ENCODE peak calls at places on chromosome 20, in nine cellular contexts. One of them, this sample, is unnamed.

GRCh38 chr20:46505501-46505900 is 7.9 kb downstream of the ZNF334 start:
- DNase-seq in H54: no peak
- DNase-seq in GM04503: no peak
- DNase-seq in NAMALWA: no peak
- DNase-seq in iPS-NIHi11: no peak
- DNase-seq in kidney: no peak
- DNase-seq in uterus: no peak
- DNase-seq in CD8-positive, alpha-beta memory T cell: no peak
- DNase-seq in stimulated activated CD4-positive, alpha-beta T cell treated with anti-CD3 and anti-CD28 coated beads, TNF-alpha, amount 100 ng/mL, for 1 hour: no peak
- DNase-seq in this sample: no peak

GRCh38 chr20:1083431-1084080 is 34.8 kb upstream of the PSMF1 start:
- DNase-seq in GM04503: no peak
- DNase-seq in uterus: no peak
- DNase-seq in stimulated activated CD4-positive, alpha-beta T cell treated with anti-CD3 and anti-CD28 coated beads, TNF-alpha, amount 100 ng/mL, for 1 hour: no peak
- DNase-seq in NAMALWA: peak; percentile 40
- DNase-seq in CD8-positive, alpha-beta memory T cell: no peak
- DNase-seq in H54: no peak
- DNase-seq in iPS-NIHi11: no peak
- DNase-seq in kidney: no peak
- DNase-seq in this sample: no peak

GRCh38 chr20:34753706-34754461 is 49.7 kb downstream of the TP53INP2 start:
- DNase-seq in stimulated activated CD4-positive, alpha-beta T cell treated with anti-CD3 and anti-CD28 coated beads, TNF-alpha, amount 100 ng/mL, for 1 hour: no peak
- DNase-seq in H54: no peak
- DNase-seq in GM04503: peak; percentile 35
- DNase-seq in NAMALWA: no peak
- DNase-seq in CD8-positive, alpha-beta memory T cell: no peak
- DNase-seq in kidney: no peak
- DNase-seq in uterus: no peak
- DNase-seq in iPS-NIHi11: no peak
- DNase-seq in this sample: peak; percentile 28

GRCh38 chr20:14879020-14879697 is 541.7 kb upstream of the FLRT3 start:
- DNase-seq in NAMALWA: no peak
- DNase-seq in H54: no peak
- DNase-seq in iPS-NIHi11: no peak
- DNase-seq in uterus: no peak
- DNase-seq in stimulated activated CD4-positive, alpha-beta T cell treated with anti-CD3 and anti-CD28 coated beads, TNF-alpha, amount 100 ng/mL, for 1 hour: no peak
- DNase-seq in kidney: no peak
- DNase-seq in CD8-positive, alpha-beta memory T cell: no peak
- DNase-seq in GM04503: peak; percentile 34
- DNase-seq in this sample: no peak

GRCh38 chr20:32359633-32360332 is 1.7 kb downstream of the ASXL1 start:
- DNase-seq in CD8-positive, alpha-beta memory T cell: no peak
- DNase-seq in GM04503: no peak
- DNase-seq in NAMALWA: peak; percentile 59
- DNase-seq in kidney: no peak
- DNase-seq in uterus: no peak
- DNase-seq in iPS-NIHi11: no peak
- DNase-seq in H54: no peak
- DNase-seq in stimulated activated CD4-positive, alpha-beta T cell treated with anti-CD3 and anti-CD28 coated beads, TNF-alpha, amount 100 ng/mL, for 1 hour: no peak
- DNase-seq in this sample: no peak

GRCh38 chr20:22729180-22729579 is 144.8 kb upstream of the FOXA2 start:
- DNase-seq in CD8-positive, alpha-beta memory T cell: no peak
- DNase-seq in uterus: no peak
- DNase-seq in H54: no peak
- DNase-seq in kidney: no peak
- DNase-seq in stimulated activated CD4-positive, alpha-beta T cell treated with anti-CD3 and anti-CD28 coated beads, TNF-alpha, amount 100 ng/mL, for 1 hour: no peak
- DNase-seq in iPS-NIHi11: no peak
- DNase-seq in GM04503: no peak
- DNase-seq in NAMALWA: no peak
- DNase-seq in this sample: no peak

GRCh38 chr20:57579898-57580447 is 19.1 kb downstream of the PCK1 start:
- DNase-seq in GM04503: no peak
- DNase-seq in stimulated activated CD4-positive, alpha-beta T cell treated with anti-CD3 and anti-CD28 coated beads, TNF-alpha, amount 100 ng/mL, for 1 hour: no peak
- DNase-seq in uterus: peak; percentile 81
- DNase-seq in iPS-NIHi11: no peak
- DNase-seq in H54: no peak
- DNase-seq in kidney: no peak
- DNase-seq in CD8-positive, alpha-beta memory T cell: no peak
- DNase-seq in NAMALWA: no peak
- DNase-seq in this sample: no peak

GRCh38 chr20:46367967-46368901 is 38.2 kb downstream of the ELMO2 start:
- DNase-seq in kidney: no peak
- DNase-seq in GM04503: no peak
- DNase-seq in uterus: no peak
- DNase-seq in stimulated activated CD4-positive, alpha-beta T cell treated with anti-CD3 and anti-CD28 coated beads, TNF-alpha, amount 100 ng/mL, for 1 hour: no peak
- DNase-seq in NAMALWA: no peak
- DNase-seq in iPS-NIHi11: no peak
- DNase-seq in H54: no peak
- DNase-seq in CD8-positive, alpha-beta memory T cell: no peak
- DNase-seq in this sample: no peak

GRCh38 chr20:37781626-37782025 is 87.8 kb downstream of the CTNNBL1 start:
- DNase-seq in kidney: no peak
- DNase-seq in iPS-NIHi11: no peak
- DNase-seq in NAMALWA: no peak
- DNase-seq in GM04503: no peak
- DNase-seq in stimulated activated CD4-positive, alpha-beta T cell treated with anti-CD3 and anti-CD28 coated beads, TNF-alpha, amount 100 ng/mL, for 1 hour: no peak
- DNase-seq in H54: no peak
- DNase-seq in CD8-positive, alpha-beta memory T cell: no peak
- DNase-seq in uterus: no peak
- DNase-seq in this sample: peak; percentile 7

GRCh38 chr20:49892260-49893216 is 22.8 kb downstream of the SPATA2 start:
- DNase-seq in H54: no peak
- DNase-seq in GM04503: no peak
- DNase-seq in CD8-positive, alpha-beta memory T cell: no peak
- DNase-seq in uterus: no peak
- DNase-seq in iPS-NIHi11: no peak
- DNase-seq in NAMALWA: no peak
- DNase-seq in kidney: no peak
- DNase-seq in stimulated activated CD4-positive, alpha-beta T cell treated with anti-CD3 and anti-CD28 coated beads, TNF-alpha, amount 100 ng/mL, for 1 hour: no peak
- DNase-seq in this sample: peak; percentile 48

This sample was measured in H7.